ENCODE peak calls at places on chromosomes 2 and 18, in eight cellular contexts. U is kidney, F is aorta, Y is neuronal stem cell, K is tibial artery, O is foreskin keratinocyte, P is adrenal gland, I is pancreas. W is an unnamed sample.

GRCh38 chr2:66853585-66853984 is 418.7 kb downstream of the MEIS1 start:
- DNase-seq in Y (no peak), O (no peak), K (no peak), U (peak; percentile 70), P (peak; percentile 29), F (no peak), I (no peak), W (no peak)

GRCh38 chr2:150483532-150483931 is 3.9 kb downstream of the RND3 start:
- DNase-seq in K (no peak), Y (no peak), F (no peak), I (no peak), U (no peak), O (peak; percentile 11), P (no peak), W (no peak)

GRCh38 chr2:127170452-127171197 is 49.5 kb downstream of the CYP27C1 start:
- DNase-seq in O (no peak), P (peak; percentile 8), Y (no peak), F (no peak), K (no peak), U (no peak), I (no peak), W (no peak)

GRCh38 chr2:208346756-208347155 is 59.8 kb upstream of the PTH2R start:
- DNase-seq in O (no peak), I (no peak), Y (no peak), U (no peak), K (no peak), P (no peak), F (no peak), W (no peak)

GRCh38 chr18:75810481-75810880 is 383.0 kb upstream of the SMIM21 start:
- DNase-seq in K (no peak), P (no peak), Y (no peak), O (no peak), I (no peak), F (no peak), U (no peak), W (no peak)

GRCh38 chr18:79385749-79386341 is 9.9 kb upstream of the NFATC1 start:
- DNase-seq in I (no peak), K (no peak), F (no peak), U (peak; percentile 61), P (peak; percentile 19), Y (no peak), O (no peak), W (no peak)

GRCh38 chr2:25878361-25879132 is at the start of gene ASXL2:
- DNase-seq in Y (peak; percentile 86), O (peak; percentile 94), U (peak; percentile 99), F (peak; percentile 98), P (peak; percentile 97), K (peak; percentile 97), I (peak; percentile 98), W (peak; percentile 99)

GRCh38 chr2:37357053-37357452 is 12.6 kb downstream of the QPCT start:
- DNase-seq in O (no peak), F (no peak), Y (no peak), I (no peak), U (no peak), P (no peak), K (no peak), W (no peak)

GRCh38 chr18:76460482-76460881 is 34.6 kb downstream of the ZNF516 start:
- DNase-seq in Y (no peak), U (no peak), F (no peak), O (no peak), K (no peak), I (no peak), P (peak; percentile 21), W (no peak)

GRCh38 chr2:26020214-26020613 is 13.7 kb upstream of the RAB10 start:
- DNase-seq in U (no peak), F (no peak), O (no peak), K (no peak), P (no peak), Y (no peak), I (no peak), W (no peak)

DNA sequence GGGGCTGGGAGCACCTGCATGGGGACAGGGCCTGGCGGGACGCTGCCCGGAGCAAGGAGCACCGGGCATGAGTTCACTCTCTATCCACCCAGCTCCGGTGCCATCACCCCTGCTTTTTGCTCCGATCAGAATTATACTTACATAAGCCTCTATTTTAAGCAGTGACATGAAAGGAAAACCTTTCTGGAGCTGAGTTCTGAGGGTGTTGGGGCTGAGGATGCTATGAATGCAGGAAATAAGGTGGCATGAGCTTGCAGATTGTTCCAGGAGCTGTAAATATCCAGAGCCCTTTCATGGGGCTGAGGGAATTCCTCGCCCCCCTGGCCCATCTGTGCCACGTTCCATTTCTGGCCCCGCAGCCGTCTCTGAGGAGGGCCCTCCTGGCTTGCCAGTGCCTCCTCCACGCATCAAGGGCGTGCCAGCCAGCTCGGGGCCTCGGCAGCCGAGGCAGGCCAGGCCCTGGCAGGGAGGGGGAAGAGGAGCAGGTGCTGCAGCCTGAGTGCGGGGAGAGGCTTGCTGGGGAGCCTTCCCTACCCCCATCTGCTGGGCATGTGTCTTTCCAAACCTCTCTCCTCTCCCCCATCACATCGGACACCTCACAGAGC is 91.7 kb upstream of the MCFD2 start:
- DNase-seq in F (no peak), O (no peak), I (no peak), P (no peak), K (no peak), U (peak; percentile 59), Y (no peak), W (no peak)
- H3K4me1 ChIP-seq in F (peaks cover 7% of the 10 kb centered on the region), O (peaks cover 9% of the 10 kb centered on the region), I (no peaks in the 10 kb centered on the region), P (peaks cover 53% of the 10 kb centered on the region), K (peaks cover 65% of the 10 kb centered on the region), U (peaks cover 25% of the 10 kb centered on the region), Y (peaks cover 34% of the 10 kb centered on the region), W (peaks cover 34% of the 10 kb centered on the region)

GRCh38 chr2:120225549-120226065 is 2.4 kb upstream of the TMEM185B start:
- DNase-seq in U (peak; percentile 55), Y (no peak), O (no peak), I (no peak), F (no peak), P (no peak), K (peak; percentile 65), W (no peak)
- H3K4me1 ChIP-seq in U (peaks cover 18% of the 10 kb centered on the region), Y (no peaks in the 10 kb centered on the region), O (peaks cover 11% of the 10 kb centered on the region), I (peaks cover 6% of the 10 kb centered on the region), F (no peaks in the 10 kb centered on the region), P (peaks cover 30% of the 10 kb centered on the region), K (peaks cover 15% of the 10 kb centered on the region), W (peaks cover 35% of the 10 kb centered on the region)

DNA sequence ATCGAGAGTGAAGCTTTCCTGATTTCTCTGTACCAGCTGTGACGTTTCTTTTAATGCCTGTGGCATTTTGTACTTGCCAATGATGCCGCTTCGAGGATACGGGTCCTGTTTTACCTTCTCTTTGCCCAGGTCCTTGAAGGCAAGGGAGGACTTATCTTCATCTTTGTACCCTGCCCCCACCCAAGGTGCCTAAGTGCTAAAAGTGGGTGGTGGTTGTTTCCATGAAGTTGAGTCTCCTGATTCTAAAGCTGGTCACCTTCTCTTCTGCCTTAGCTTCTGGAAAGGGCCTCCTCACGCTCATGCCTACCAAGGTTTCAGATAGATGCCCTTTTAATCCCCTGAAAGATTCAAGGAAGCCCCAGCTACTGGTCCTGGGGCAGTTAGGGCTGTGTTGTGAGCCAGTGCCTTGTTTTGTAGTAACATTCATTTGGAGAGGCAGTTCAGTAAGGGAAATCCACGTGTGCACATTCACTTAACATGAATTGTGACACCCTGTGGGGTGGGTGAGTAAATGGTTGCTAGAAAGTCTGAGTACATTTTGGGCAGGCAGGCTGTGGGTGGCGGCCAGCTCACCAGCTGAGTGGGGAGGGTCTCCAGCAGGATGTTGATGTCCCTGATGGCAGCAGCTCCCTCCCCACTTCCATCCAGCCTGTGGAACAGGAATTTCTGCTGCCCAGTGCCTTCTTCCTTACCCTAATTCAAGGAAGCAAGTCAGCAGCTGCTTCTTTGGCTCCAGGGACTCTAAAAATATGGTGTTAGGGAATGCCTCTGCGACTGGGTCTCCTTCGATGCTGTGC is 6.2 kb downstream of the LBH start:
- DNase-seq in Y (no peak), P (no peak), O (no peak), I (no peak), U (no peak), F (no peak), K (no peak), W (no peak)
- H3K4me1 ChIP-seq in Y (peaks cover 9% of the 10 kb centered on the region), P (peaks cover 17% of the 10 kb centered on the region), O (no peaks in the 10 kb centered on the region), I (no peaks in the 10 kb centered on the region), U (peaks cover 29% of the 10 kb centered on the region), F (peaks cover 9% of the 10 kb centered on the region), K (peaks cover 58% of the 10 kb centered on the region), W (peaks cover 80% of the 10 kb centered on the region)

DNA sequence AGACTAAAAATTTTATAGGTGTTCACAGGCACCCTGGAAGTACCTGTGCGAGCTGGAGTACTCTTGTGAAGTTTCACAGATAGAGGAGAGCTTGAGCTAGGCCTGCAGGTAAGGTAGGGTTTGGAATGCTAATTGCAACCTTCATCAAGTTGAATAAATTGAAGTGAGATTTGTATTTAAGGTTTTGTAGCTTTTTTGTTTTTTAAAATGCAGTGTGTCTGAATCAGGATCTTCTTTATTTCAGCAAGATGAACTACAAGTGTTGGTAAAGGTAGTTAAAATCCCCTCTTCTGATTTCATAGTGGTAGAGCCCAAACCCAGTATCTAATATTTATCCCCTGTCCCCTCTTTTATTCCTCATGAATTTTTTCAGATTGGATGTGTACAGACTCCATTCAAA is 45.5 kb downstream of the MGAT5 start:
- DNase-seq in F (no peak), K (no peak), U (no peak), P (no peak), Y (no peak), O (no peak), I (no peak), W (no peak)
- H3K4me1 ChIP-seq in F (peaks cover 7% of the 10 kb centered on the region), K (peaks cover 23% of the 10 kb centered on the region), U (no peaks in the 10 kb centered on the region), P (peaks cover 33% of the 10 kb centered on the region), Y (no peaks in the 10 kb centered on the region), O (peaks cover 19% of the 10 kb centered on the region), I (peaks cover 5% of the 10 kb centered on the region), W (peaks cover 36% of the 10 kb centered on the region)

GRCh38 chr2:68747918-68748317 is 13.3 kb downstream of the ARHGAP25 start:
- DNase-seq in F (no peak), Y (no peak), P (no peak), O (no peak), K (no peak), I (no peak), U (no peak), W (no peak)

GRCh38 chr2:68750592-68751396 is 16.2 kb downstream of the ARHGAP25 start:
- DNase-seq in P (no peak), K (no peak), F (no peak), Y (no peak), O (no peak), I (no peak), U (no peak), W (no peak)

GRCh38 chr2:68747413-68747812 is 12.8 kb downstream of the ARHGAP25 start:
- DNase-seq in I (no peak), P (no peak), K (no peak), U (no peak), F (no peak), Y (no peak), O (no peak), W (no peak)

GRCh38 chr2:68751397-68752339 is 17.1 kb downstream of the ARHGAP25 start:
- DNase-seq in Y (peak; percentile 79), K (peak; percentile 94), P (peak; percentile 97), U (peak; percentile 94), F (peak; percentile 95), I (peak; percentile 93), O (no peak), W (peak; percentile 93)

GRCh38 chr2:68749345-68749744 is 14.7 kb downstream of the ARHGAP25 start:
- DNase-seq in K (no peak), Y (no peak), F (no peak), U (no peak), O (no peak), I (no peak), P (no peak), W (no peak)
- H3K4me1 ChIP-seq in K (no peaks in the 10 kb centered on the region), Y (no peaks in the 10 kb centered on the region), F (no peaks in the 10 kb centered on the region), U (no peaks in the 10 kb centered on the region), O (peaks cover 10% of the 10 kb centered on the region), I (no peaks in the 10 kb centered on the region), P (peaks cover 18% of the 10 kb centered on the region), W (peaks cover 41% of the 10 kb centered on the region)